ENCODE peak calls at places on chromosomes 4 and X, in four cellular contexts. One of them, this sample, is unnamed.

GRCh38 chr4:112316333-112316732 is 19.2 kb downstream of the ALPK1 start:
- DNase-seq in left lung: no peak
- DNase-seq in cardiac muscle cell: no peak
- DNase-seq in GM13977: no peak
- DNase-seq in this sample: no peak

GRCh38 chr4:82469776-82470345 is 39.5 kb downstream of the ENOPH1 start:
- DNase-seq in left lung: no peak
- DNase-seq in cardiac muscle cell: no peak
- DNase-seq in GM13977: no peak
- DNase-seq in this sample: no peak

GRCh38 chrX:103248553-103248952 is 6.4 kb downstream of the TCEAL8 start:
- DNase-seq in left lung: no peak
- DNase-seq in cardiac muscle cell: peak; percentile 22
- DNase-seq in GM13977: peak; percentile 27
- DNase-seq in this sample: peak; percentile 11

GRCh38 chrX:46551494-46552128 is 6.4 kb upstream of the ZNF674 start:
- DNase-seq in left lung: no peak
- DNase-seq in cardiac muscle cell: no peak
- DNase-seq in GM13977: no peak
- DNase-seq in this sample: no peak

GRCh38 chr4:87469390-87469789 is 47.0 kb downstream of the NUDT9 start:
- DNase-seq in left lung: no peak
- DNase-seq in cardiac muscle cell: peak; percentile 1
- DNase-seq in GM13977: no peak
- DNase-seq in this sample: no peak

GRCh38 chr4:75011131-75011795 is 78.3 kb downstream of the PARM1 start:
- DNase-seq in left lung: no peak
- DNase-seq in cardiac muscle cell: no peak
- DNase-seq in GM13977: no peak
- DNase-seq in this sample: no peak

GRCh38 chr4:14151099-14151498 is 523.6 kb upstream of the BOD1L1 start:
- DNase-seq in left lung: no peak
- DNase-seq in cardiac muscle cell: no peak
- DNase-seq in GM13977: no peak
- DNase-seq in this sample: no peak

GRCh38 chrX:112746812-112747630 is 67.3 kb upstream of the LHFPL1 start:
- DNase-seq in left lung: no peak
- DNase-seq in cardiac muscle cell: no peak
- DNase-seq in GM13977: no peak
- DNase-seq in this sample: no peak

GRCh38 chr4:155675709-155676429 is 9.2 kb downstream of the GUCY1A1 start:
- DNase-seq in left lung: no peak
- DNase-seq in cardiac muscle cell: no peak
- DNase-seq in GM13977: no peak
- DNase-seq in this sample: no peak

GRCh38 chrX:41559662-41560061 is 112.5 kb downstream of the NYX start:
- DNase-seq in left lung: no peak
- DNase-seq in cardiac muscle cell: no peak
- DNase-seq in GM13977: no peak
- DNase-seq in this sample: peak; percentile 72

GRCh38 chrX:10526442-10526841 is 93.9 kb downstream of the MID1 start:
- DNase-seq in left lung: no peak
- DNase-seq in cardiac muscle cell: no peak
- DNase-seq in GM13977: no peak
- DNase-seq in this sample: no peak

GRCh38 chr4:10590896-10591295 is 93.7 kb downstream of the CLNK start:
- DNase-seq in left lung: no peak
- DNase-seq in cardiac muscle cell: no peak
- DNase-seq in GM13977: no peak
- DNase-seq in this sample: no peak
- TF ChIP-seq CTCF in left lung: no peak
- TF ChIP-seq CTCF in cardiac muscle cell: no peak
- TF ChIP-seq CTCF in GM13977: no peak
- TF ChIP-seq CTCF in this sample: no peak

GRCh38 chr4:10186228-10187214 is 69.9 kb upstream of the WDR1 start:
- DNase-seq in left lung: no peak
- DNase-seq in cardiac muscle cell: peak; percentile 14
- DNase-seq in GM13977: no peak
- DNase-seq in this sample: no peak
- TF ChIP-seq CTCF in left lung: no peak
- TF ChIP-seq CTCF in cardiac muscle cell: peak; percentile 23
- TF ChIP-seq CTCF in GM13977: peak; percentile 15
- TF ChIP-seq CTCF in this sample: no peak

GRCh38 chr4:132071815-132072214 is 1077.3 kb upstream of the PCDH10 start:
- DNase-seq in left lung: no peak
- DNase-seq in cardiac muscle cell: no peak
- DNase-seq in GM13977: no peak
- DNase-seq in this sample: no peak

DNA sequence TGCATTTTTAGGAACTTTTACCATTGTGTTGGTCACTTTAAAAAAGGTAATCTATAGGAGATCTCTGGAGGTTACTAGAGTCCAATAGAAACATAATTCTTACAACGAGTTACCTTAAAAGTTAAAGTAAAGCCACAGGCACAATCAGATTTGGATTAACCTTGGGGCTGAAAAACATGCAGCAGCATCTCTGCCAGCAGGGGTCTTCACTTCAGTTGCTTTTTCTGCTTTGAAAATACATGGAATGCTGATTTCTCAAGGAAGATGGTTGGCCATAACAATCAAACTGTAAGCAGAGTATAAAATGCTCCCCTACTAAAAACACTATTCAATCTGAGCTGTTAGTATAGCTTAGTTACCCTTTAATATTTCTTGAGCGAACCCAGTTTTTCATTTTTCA is 1072.3 kb upstream of the PCDH10 start:
- DNase-seq in left lung: no peak
- DNase-seq in cardiac muscle cell: no peak
- DNase-seq in GM13977: no peak
- DNase-seq in this sample: no peak
- TF ChIP-seq CTCF in left lung: no peak
- TF ChIP-seq CTCF in cardiac muscle cell: peak; percentile 3
- TF ChIP-seq CTCF in GM13977: no peak
- TF ChIP-seq CTCF in this sample: no peak

GRCh38 chrX:126985960-126986359 is 166.4 kb downstream of the PRR32 start:
- DNase-seq in left lung: no peak
- DNase-seq in cardiac muscle cell: no peak
- DNase-seq in GM13977: no peak
- DNase-seq in this sample: no peak
- TF ChIP-seq CTCF in left lung: no peak
- TF ChIP-seq CTCF in cardiac muscle cell: no peak
- TF ChIP-seq CTCF in GM13977: no peak
- TF ChIP-seq CTCF in this sample: no peak

This sample was measured in activated CD8-positive, alpha-beta T cell treated with anti-CD3 and anti-CD28 coated beads for 36 hours.